ENCODE peak calls at places on chromosome 1, in ten cellular contexts. Z is cardiac fibroblast; M is CD4-positive, alpha-beta T cell; Q is brain microvascular endothelial cell; N is pancreas; U is epithelial cell of esophagus; H is AG09319; G is cardiac muscle cell; L is mucosa of descending colon; K is astrocyte of the spinal cord. T is an unnamed sample.

GRCh38 chr1:206725053-206725963 is 40.6 kb downstream of the MAPKAPK2 start:
- DNase-seq in U (peak; percentile 60), Z (peak; percentile 70), G (peak; percentile 75), L (peak; percentile 62), M (peak; percentile 47), Q (no peak), K (peak; percentile 32), N (no peak), H (no peak), T (peak; percentile 65)

GRCh38 chr1:201970334-201971159 is 11.9 kb upstream of the RNPEP start:
- DNase-seq in H (no peak), N (no peak), U (no peak), Z (peak; percentile 46), M (no peak), Q (peak; percentile 48), L (no peak), G (peak; percentile 10), K (peak; percentile 25), T (no peak)

GRCh38 chr1:93275634-93276295 is 69.9 kb upstream of the DR1 start:
- DNase-seq in L (no peak), M (no peak), Z (peak; percentile 6), G (no peak), N (no peak), Q (no peak), K (no peak), U (peak; percentile 51), H (no peak), T (no peak)

GRCh38 chr1:168786476-168787330 is 57.7 kb upstream of the DPT start:
- DNase-seq in M (no peak), L (no peak), Z (no peak), Q (no peak), N (no peak), H (no peak), K (peak; percentile 30), U (no peak), G (no peak), T (no peak)

GRCh38 chr1:59401581-59401980 is 104.7 kb downstream of the FGGY start:
- DNase-seq in G (no peak), L (no peak), Z (peak; percentile 9), H (no peak), M (no peak), N (no peak), U (peak; percentile 16), K (no peak), Q (no peak), T (no peak)

GRCh38 chr1:225467193-225468020 is 39.6 kb upstream of the LBR start:
- DNase-seq in K (no peak), U (no peak), L (peak; percentile 74), Z (peak; percentile 56), Q (no peak), N (peak; percentile 62), G (peak; percentile 59), H (no peak), M (peak; percentile 80), T (peak; percentile 87)

GRCh38 chr1:245045087-245045881 is 109.5 kb upstream of the KIF26B start:
- DNase-seq in H (no peak), K (peak; percentile 51), Q (no peak), G (peak; percentile 37), Z (peak; percentile 49), L (peak; percentile 83), M (no peak), U (peak; percentile 45), N (peak; percentile 54), T (no peak)

GRCh38 chr1:154975409-154976205 is 1.1 kb downstream of the CKS1B start:
- DNase-seq in M (peak; percentile 32), K (peak; percentile 61), U (peak; percentile 43), Q (peak; percentile 61), G (peak; percentile 73), L (peak; percentile 82), H (no peak), N (peak; percentile 76), Z (peak; percentile 61), T (peak; percentile 51)

GRCh38 chr1:65036614-65037180 is 70.3 kb upstream of the JAK1 start:
- DNase-seq in K (no peak), Z (peak; percentile 10), G (no peak), Q (no peak), H (no peak), N (no peak), M (no peak), L (no peak), U (peak; percentile 46), T (no peak)

GRCh38 chr1:173253046-173253445 is 45.9 kb upstream of the TNFSF4 start:
- DNase-seq in N (no peak), G (peak; percentile 52), Q (peak; percentile 48), K (peak; percentile 61), Z (peak; percentile 25), L (no peak), H (no peak), M (no peak), U (no peak), T (no peak)

GRCh38 chr1:168531605-168532345 is 12.0 kb downstream of the XCL2 start:
- DNase-seq in U (no peak), K (no peak), Z (no peak), G (no peak), N (no peak), Q (no peak), H (no peak), L (no peak), M (no peak), T (no peak)

GRCh38 chr1:230163719-230164118 is 96.7 kb downstream of the GALNT2 start:
- DNase-seq in L (no peak), Z (no peak), M (no peak), H (no peak), N (no peak), Q (no peak), U (no peak), K (no peak), G (no peak), T (no peak)

GRCh38 chr1:25091671-25092070 is 140.6 kb downstream of the SYF2 start:
- DNase-seq in H (no peak), U (no peak), Q (no peak), G (no peak), L (no peak), Z (no peak), M (no peak), K (no peak), N (no peak), T (no peak)

GRCh38 chr1:228542376-228542775 is 55.2 kb downstream of the RNF187 start:
- DNase-seq in Z (no peak), M (no peak), G (no peak), N (no peak), Q (no peak), U (no peak), L (no peak), H (no peak), K (no peak), T (no peak)
- TF ChIP-seq CTCF in Z (no peak), M (no peak), G (no peak), N (no peak), Q (no peak), U (no peak), L (no peak), H (no peak), K (no peak), T (no peak)

DNA sequence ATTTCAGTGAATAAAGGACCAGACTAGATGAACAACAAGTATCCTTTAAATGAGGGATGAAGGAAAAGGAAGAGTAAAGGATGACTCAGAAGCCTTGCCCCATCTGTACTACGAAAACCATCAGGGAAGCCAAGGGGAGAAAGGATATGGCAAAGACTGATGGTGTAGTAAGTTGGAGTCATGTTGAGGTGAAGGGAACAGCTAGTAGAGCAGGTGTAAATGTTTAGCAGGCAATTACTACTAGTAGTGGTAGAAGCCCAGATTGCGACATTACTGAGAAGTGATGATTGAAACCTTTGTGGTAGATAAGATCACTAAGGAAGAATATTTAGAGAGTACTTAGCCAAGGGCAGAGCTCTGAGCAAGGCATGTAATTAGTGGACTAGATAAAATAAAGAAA is 84.0 kb downstream of the PHTF1 start:
- DNase-seq in H (no peak), L (no peak), U (peak; percentile 59), K (no peak), M (no peak), Q (no peak), Z (peak; percentile 29), N (no peak), G (peak; percentile 32), T (no peak)
- TF ChIP-seq CTCF in H (no peak), L (no peak), U (no peak), K (no peak), M (no peak), Q (no peak), Z (no peak), N (no peak), G (no peak), T (no peak)

GRCh38 chr1:48693674-48694347 is 82.9 kb downstream of the BEND5 start:
- DNase-seq in N (no peak), L (no peak), H (no peak), M (no peak), Q (no peak), G (no peak), K (no peak), U (peak; percentile 70), Z (no peak), T (no peak)

GRCh38 chr1:48692235-48692634 is 84.5 kb downstream of the BEND5 start:
- DNase-seq in G (no peak), Q (no peak), M (no peak), H (no peak), U (peak; percentile 21), N (no peak), Z (no peak), L (no peak), K (no peak), T (no peak)

GRCh38 chr1:48693180-48693579 is 83.5 kb downstream of the BEND5 start:
- DNase-seq in H (no peak), L (no peak), M (no peak), Z (no peak), K (no peak), Q (no peak), N (no peak), G (no peak), U (peak; percentile 16), T (no peak)

GRCh38 chr1:48701445-48701844 is 75.2 kb downstream of the BEND5 start:
- DNase-seq in M (no peak), U (peak; percentile 49), Z (no peak), K (no peak), G (no peak), Q (no peak), L (no peak), N (no peak), H (no peak), T (no peak)

GRCh38 chr1:48697066-48697707 is 79.5 kb downstream of the BEND5 start:
- DNase-seq in L (peak; percentile 78), G (peak; percentile 46), U (peak; percentile 54), Z (peak; percentile 32), K (peak; percentile 23), H (no peak), Q (peak; percentile 38), M (peak; percentile 19), N (no peak), T (peak; percentile 65)
- TF ChIP-seq CTCF in L (peak; percentile 85), G (peak; percentile 96), U (peak; percentile 92), Z (peak; percentile 81), K (peak; percentile 94), H (peak; percentile 95), Q (peak; percentile 95), M (peak; percentile 79), N (peak; percentile 88), T (peak; percentile 89)

GRCh38 chr1:106534612-106535011 is 521.9 kb upstream of the PRMT6 start:
- DNase-seq in H (no peak), L (no peak), N (no peak), G (no peak), Z (no peak), U (peak; percentile 11), M (no peak), Q (no peak), K (no peak), T (no peak)
- TF ChIP-seq CTCF in H (no peak), L (no peak), N (no peak), G (no peak), Z (no peak), U (peak; percentile 16), M (no peak), Q (peak; percentile 25), K (no peak), T (no peak)

T was measured in GM20000.